ENCODE peak calls at places on chromosomes 11 and 22, in eight cellular contexts. I is amygdala; M is GM06990; G is stimulated activated CD4-positive, alpha-beta T cell treated with anti-CD3 and anti-CD28 coated beads, Interleukin-4, amount 100 ng/mL, for 48 hours; P is RWPE1; F is colonic mucosa; E is endodermal cell; T is left ventricle myocardium inferior. J is an unnamed sample.

GRCh38 chr22:50691521-50691920 is 18.9 kb downstream of the SHANK3 start:
- DNase-seq in G (no peak), I (no peak), P (no peak), M (no peak), T (no peak), F (no peak), E (peak), J (no peak)

GRCh38 chr11:131746201-131746600 is 375.8 kb downstream of the NTM start:
- DNase-seq in P (no peak), T (no peak), G (no peak), F (no peak), E (no peak), M (no peak), I (no peak), J (no peak)

GRCh38 chr11:64165482-64165841 is 451 bp downstream of the MACROD1 start:
- DNase-seq in E (no peak), F (peak), I (no peak), T (no peak), P (no peak), M (no peak), G (no peak), J (no peak)

GRCh38 chr11:116851631-116852030 is 14.2 kb upstream of the APOA1 start:
- DNase-seq in P (no peak), G (no peak), E (no peak), F (no peak), M (no peak), T (no peak), I (no peak), J (no peak)

GRCh38 chr22:42820075-42820763 is 36.9 kb downstream of the ARFGAP3 start:
- DNase-seq in G (no peak), E (no peak), P (peak), T (no peak), M (no peak), F (no peak), I (no peak), J (no peak)

GRCh38 chr11:66904055-66904454 is 47.2 kb downstream of the LRFN4 start:
- DNase-seq in F (peak), P (peak), M (no peak), G (no peak), T (no peak), I (no peak), E (no peak), J (no peak)

GRCh38 chr22:46119729-46120419 is 30.5 kb upstream of the PPARA start:
- DNase-seq in T (no peak), P (no peak), I (no peak), G (no peak), F (no peak), M (no peak), E (no peak), J (no peak)

GRCh38 chr11:69434341-69434960 is 47.0 kb upstream of the LINC01488 start:
- DNase-seq in I (no peak), M (no peak), T (peak), G (no peak), F (no peak), E (peak), P (no peak), J (no peak)

GRCh38 chr11:107583629-107584195 is 7.2 kb upstream of the ELMOD1 start:
- DNase-seq in E (no peak), G (no peak), F (no peak), P (no peak), T (no peak), I (no peak), M (no peak), J (no peak)

GRCh38 chr11:134818531-134818930 is 406.5 kb upstream of the B3GAT1 start:
- DNase-seq in G (no peak), T (no peak), M (no peak), F (no peak), I (no peak), E (no peak), P (peak), J (no peak)

J was measured in DMS79 treated with DMSO at 0.1 percent for 48 hours.